ENCODE peak calls at places on chromosomes 16 and 17, in six cellular contexts. B is stomach, A is Peyer's patch, H is HCT116, D is esophagus muscularis mucosa, K is breast epithelium. W is an unnamed sample. For H3K36me3, the result is how much of the 10 kb centered on the place peaks cover.

GRCh38 chr17:32881054-32881453 is 4.1 kb upstream of the MYO1D start:
- DNase-seq in D (no peak), H (no peak), A (no peak), K (no peak), B (no peak), W (no peak)

GRCh38 chr16:10668322-10669045 is 26.2 kb downstream of the TEKT5 start:
- DNase-seq in K (no peak), A (no peak), D (no peak), B (peak), H (no peak), W (no peak)

GRCh38 chr17:18859256-18859655 is 1.3 kb downstream of the PRPSAP2 start:
- DNase-seq in K (no peak), B (no peak), D (no peak), H (no peak), A (no peak), W (no peak)

GRCh38 chr16:17362191-17362590 is 108.6 kb downstream of the XYLT1 start:
- DNase-seq in D (no peak), A (no peak), H (no peak), B (no peak), K (no peak), W (no peak)

GRCh38 chr17:39213852-39214251 is 11.9 kb downstream of the STAC2 start:
- DNase-seq in H (peak), D (no peak), A (no peak), K (peak), B (peak), W (no peak)

GRCh38 chr16:9091867-9092281 is 430 bp downstream of the HAPSTR1 start:
- DNase-seq in D (no peak), K (no peak), A (peak), H (no peak), B (peak), W (peak)

GRCh38 chr17:68719431-68719830 is 118.3 kb upstream of the FAM20A start:
- DNase-seq in K (no peak), D (no peak), A (no peak), H (no peak), B (no peak), W (no peak)

GRCh38 chr16:1775006-1775845 is 2.3 kb upstream of the MRPS34 start:
- DNase-seq in H (no peak), A (no peak), B (no peak), D (no peak), K (no peak), W (no peak)

GRCh38 chr16:30805370-30806169 is 18.6 kb upstream of the ZNF629 start:
- DNase-seq in D (peak), A (peak), B (peak), K (peak), H (peak), W (peak)

GRCh38 chr16:86060381-86061317 is 161.7 kb downstream of the IRF8 start:
- DNase-seq in A (no peak), D (no peak), H (no peak), K (no peak), B (no peak), W (no peak)

DNA sequence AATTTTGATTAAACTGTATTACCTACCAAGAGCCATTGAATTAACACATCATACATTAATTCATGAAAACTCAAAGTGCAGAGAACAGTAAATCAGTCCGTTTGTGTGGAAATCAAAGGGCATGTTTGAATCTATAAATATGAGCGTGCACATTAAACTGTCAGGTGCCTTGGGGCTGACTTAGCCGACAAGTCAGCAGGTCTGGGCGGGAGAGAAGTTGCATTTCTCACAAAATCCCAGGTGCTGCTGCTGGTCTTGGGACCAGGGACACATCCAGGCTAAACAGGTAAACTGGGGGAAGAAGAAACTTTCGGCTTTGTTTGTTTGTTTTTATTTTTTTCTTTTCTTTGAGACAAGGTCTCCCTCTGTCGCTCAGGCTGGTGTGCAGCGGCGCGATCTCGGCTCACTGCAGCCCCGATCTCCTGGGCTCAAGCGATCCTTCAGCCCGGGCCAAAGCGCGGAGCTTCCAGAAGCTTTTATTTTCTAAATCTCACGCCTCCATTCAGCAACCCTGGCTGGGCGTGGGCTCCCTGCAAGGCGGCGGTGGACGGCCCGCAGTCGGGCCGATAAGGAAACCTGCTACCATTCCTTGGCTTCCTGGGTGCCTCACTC is 213.9 kb downstream of the MRTFB start:
- DNase-seq in H (peak), A (no peak), D (no peak), K (peak), B (peak), W (no peak)
- TF ChIP-seq CTCF in H (peak), A (peak), D (peak), K (no peak), B (no peak), W (no peak)

GRCh38 chr17:75617218-75617617 is 16.0 kb upstream of the SMIM5 start:
- DNase-seq in K (no peak), B (no peak), H (no peak), D (no peak), A (no peak), W (no peak)

GRCh38 chr17:75616521-75617122 is 16.6 kb upstream of the SMIM5 start:
- DNase-seq in K (no peak), D (no peak), A (no peak), H (no peak), B (no peak), W (no peak)

GRCh38 chr17:75614556-75615270 is 18.5 kb upstream of the SMIM5 start:
- DNase-seq in K (no peak), D (no peak), H (no peak), A (no peak), B (no peak), W (no peak)

GRCh38 chr17:75614006-75614405 is 19.2 kb upstream of the SMIM5 start:
- DNase-seq in B (no peak), H (no peak), K (no peak), A (no peak), D (no peak), W (no peak)

GRCh38 chr17:75615301-75615700 is 17.9 kb upstream of the SMIM5 start:
- DNase-seq in A (no peak), D (no peak), H (no peak), K (no peak), B (no peak), W (no peak)
- H3K36me3 ChIP-seq in A (under half), D (half or more), H (under half), K (under half), B (half or more), W (under half)

DNA sequence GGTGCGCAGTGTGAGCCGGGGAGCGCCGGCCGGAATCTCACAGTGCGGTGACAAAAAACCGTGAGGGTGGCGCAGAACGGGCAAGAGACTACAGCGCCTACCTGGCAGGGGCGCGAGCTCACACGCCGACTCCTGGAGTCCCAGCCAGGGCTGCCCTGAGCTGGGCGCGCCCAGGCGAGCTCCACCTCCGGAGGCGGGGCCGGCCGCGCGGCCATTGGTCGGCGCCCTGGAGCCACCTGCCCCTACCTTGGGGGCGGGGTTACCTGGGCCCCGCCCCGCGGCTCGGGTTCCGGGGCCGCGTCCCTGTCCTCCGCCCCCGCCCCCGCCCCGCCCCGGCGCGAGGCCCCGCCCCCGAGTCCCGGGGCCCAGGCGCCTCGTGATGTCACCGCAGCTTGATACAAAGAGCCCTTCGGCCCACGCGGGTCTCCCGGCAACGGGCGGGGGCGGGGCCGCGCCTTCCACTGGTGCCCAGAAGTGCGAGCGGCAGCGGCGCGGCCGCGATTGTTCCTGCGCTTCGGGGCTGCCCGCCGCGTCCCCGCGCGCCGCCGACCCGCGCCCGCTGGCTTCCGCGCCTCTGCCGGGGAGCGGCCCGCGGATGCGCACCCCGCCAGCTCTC is 96.3 kb downstream of the RAB11FIP4 start:
- DNase-seq in H (peak), D (peak), B (peak), A (peak), K (peak), W (peak)
- TF ChIP-seq POLR2A in H (peak), D (no peak), B (no peak), A (peak), K (peak), W (no peak)

DNA sequence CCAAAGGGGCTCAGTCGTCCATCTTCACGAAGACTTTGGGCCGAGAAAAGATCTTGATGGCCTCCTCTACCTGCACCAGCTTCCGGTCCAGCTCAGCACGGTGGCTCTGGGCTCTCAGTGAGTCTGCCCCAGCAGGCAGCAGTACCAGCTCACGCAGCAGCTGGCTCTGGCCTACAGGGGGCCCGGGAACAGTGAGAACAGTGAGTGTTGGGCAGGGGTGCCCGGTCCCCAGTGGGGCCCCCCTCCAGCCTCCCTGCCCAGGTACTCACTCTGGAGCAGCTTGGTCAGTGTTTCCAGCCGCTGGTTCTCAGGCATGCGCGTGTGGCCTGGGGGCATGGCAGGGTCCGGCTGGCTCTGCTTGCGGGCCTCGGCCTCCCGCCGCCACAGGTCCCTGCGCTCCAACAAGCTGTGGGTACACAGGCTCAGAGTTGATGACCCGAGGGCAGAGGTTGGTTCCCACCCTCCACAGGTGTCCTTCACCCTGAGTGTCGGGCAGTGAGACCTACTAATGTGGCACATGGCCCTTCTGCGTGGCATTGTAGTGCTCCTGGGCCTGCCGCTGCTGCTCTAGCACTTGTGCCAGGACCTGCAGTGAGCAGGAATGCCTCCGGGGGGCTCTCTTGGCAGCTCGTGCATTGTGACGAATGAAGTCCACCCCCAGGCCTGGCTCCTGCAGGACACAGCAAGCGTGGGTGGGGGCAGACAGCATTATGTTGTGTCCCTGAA is 2.6 kb downstream of the PARD6A start:
- DNase-seq in H (peak), B (no peak), K (no peak), A (no peak), D (no peak), W (no peak)
- TF ChIP-seq CTCF in H (peak), B (no peak), K (no peak), A (no peak), D (no peak), W (no peak)

GRCh38 chr17:47607481-47607880 is 42.2 kb upstream of the KPNB1 start:
- DNase-seq in H (no peak), A (no peak), D (no peak), K (no peak), B (no peak), W (no peak)
- H3K36me3 ChIP-seq in H (half or more), A (under half), D (half or more), K (under half), B (half or more), W (under half)

GRCh38 chr17:4945176-4945943 is 3.0 kb downstream of the PFN1 start:
- DNase-seq in D (peak), B (peak), A (peak), H (peak), K (peak), W (peak)

GRCh38 chr17:4944554-4945175 is 3.7 kb downstream of the PFN1 start:
- DNase-seq in B (no peak), K (no peak), H (no peak), D (no peak), A (no peak), W (no peak)

GRCh38 chr17:4946312-4946976 is 1.9 kb downstream of the PFN1 start:
- DNase-seq in A (no peak), D (no peak), B (no peak), H (no peak), K (no peak), W (no peak)

GRCh38 chr17:4947010-4947410 is 1.3 kb downstream of the PFN1 start:
- DNase-seq in H (no peak), A (peak), B (no peak), K (no peak), D (no peak), W (no peak)

GRCh38 chr17:4945944-4946280 is 2.4 kb downstream of the PFN1 start:
- DNase-seq in H (no peak), B (no peak), D (no peak), K (no peak), A (no peak), W (no peak)
- TF ChIP-seq POLR2A in H (no peak), B (no peak), D (no peak), K (no peak), A (no peak), W (no peak)

W was measured in tibial nerve.